ENCODE peak calls at places on chromosome 15, in ten cellular contexts. X is RPMI8226; L is LHCN-M2; N is iPS DF 19.7; G is HS-5; Q is cardiac fibroblast; S is GM12865; Y is A673; C is activated CD8-positive, alpha-beta memory T cell treated with anti-CD3 and anti-CD28 coated beads for 24 hours; I is cerebellar cortex. D is an unnamed sample.

GRCh38 chr15:60774829-60775228 is 295.9 kb upstream of the ICE2 start:
- DNase-seq in X (no peak), L (no peak), N (no peak), G (no peak), Q (no peak), S (no peak), Y (no peak), C (no peak), I (no peak), D (no peak)

GRCh38 chr15:59294961-59295741 is 77.5 kb downstream of the MYO1E start:
- DNase-seq in X (no peak), L (peak), N (no peak), G (peak), Q (peak), S (no peak), Y (peak), C (no peak), I (no peak), D (no peak)

GRCh38 chr15:51793521-51793920 is 35.9 kb upstream of the TMOD3 start:
- DNase-seq in X (peak), L (no peak), N (no peak), G (no peak), Q (peak), S (no peak), Y (peak), C (no peak), I (no peak), D (no peak)

GRCh38 chr15:51077565-51078153 is 17.0 kb downstream of the TNFAIP8L3 start:
- DNase-seq in X (peak), L (no peak), N (peak), G (no peak), Q (peak), S (peak), Y (peak), C (peak), I (no peak), D (peak)

GRCh38 chr15:87420017-87420416 is 836.5 kb downstream of the NTRK3 start:
- DNase-seq in X (no peak), L (no peak), N (no peak), G (no peak), Q (no peak), S (no peak), Y (no peak), C (no peak), I (no peak), D (no peak)

GRCh38 chr15:70072479-70072878 is 25.2 kb downstream of the TLE3 start:
- DNase-seq in X (no peak), L (no peak), N (no peak), G (no peak), Q (no peak), S (peak), Y (no peak), C (no peak), I (no peak), D (no peak)

GRCh38 chr15:33068531-33068990 is 126.0 kb downstream of the FMN1 start:
- DNase-seq in X (peak), L (peak), N (peak), G (no peak), Q (peak), S (no peak), Y (peak), C (no peak), I (no peak), D (no peak)

GRCh38 chr15:65361708-65362459 is 15.9 kb downstream of the IGDCC3 start:
- DNase-seq in X (no peak), L (no peak), N (no peak), G (no peak), Q (no peak), S (no peak), Y (no peak), C (no peak), I (no peak), D (no peak)

GRCh38 chr15:68511073-68511991 is 67.5 kb upstream of the CORO2B start:
- DNase-seq in X (no peak), L (no peak), N (no peak), G (no peak), Q (peak), S (no peak), Y (no peak), C (peak), I (no peak), D (no peak)

GRCh38 chr15:48861813-48862431 is 16.0 kb upstream of the EID1 start:
- DNase-seq in X (peak), L (peak), N (no peak), G (no peak), Q (peak), S (peak), Y (peak), C (no peak), I (peak), D (no peak)

GRCh38 chr15:51737538-51738305 is at the start of gene LYSMD2:
- DNase-seq in X (peak), L (no peak), N (no peak), G (no peak), Q (peak), S (peak), Y (peak), C (no peak), I (peak), D (peak)

GRCh38 chr15:66399276-66399675 is 12.6 kb downstream of the MAP2K1 start:
- DNase-seq in X (no peak), L (no peak), N (no peak), G (no peak), Q (no peak), S (no peak), Y (no peak), C (no peak), I (no peak), D (no peak)

GRCh38 chr15:71800835-71801745 is 9.3 kb upstream of the NR2E3 start:
- DNase-seq in X (peak), L (peak), N (no peak), G (peak), Q (peak), S (peak), Y (peak), C (no peak), I (peak), D (peak)

GRCh38 chr15:38325290-38325990 is 72.8 kb downstream of the SPRED1 start:
- DNase-seq in X (no peak), L (peak), N (no peak), G (no peak), Q (no peak), S (no peak), Y (no peak), C (no peak), I (no peak), D (no peak)

GRCh38 chr15:81469154-81469553 is 95.1 kb upstream of the TMC3 start:
- DNase-seq in X (no peak), L (no peak), N (no peak), G (no peak), Q (no peak), S (no peak), Y (no peak), C (no peak), I (no peak), D (no peak)

GRCh38 chr15:48061588-48061987 is 59.2 kb upstream of the SLC24A5 start:
- DNase-seq in X (no peak), L (no peak), N (no peak), G (no peak), Q (no peak), S (no peak), Y (no peak), C (no peak), I (no peak), D (no peak)

GRCh38 chr15:64315136-64315661 is 40.8 kb downstream of the CSNK1G1 start:
- DNase-seq in X (no peak), L (no peak), N (no peak), G (no peak), Q (no peak), S (no peak), Y (peak), C (no peak), I (peak), D (no peak)

GRCh38 chr15:60573936-60574335 is 95.0 kb upstream of the ICE2 start:
- DNase-seq in X (no peak), L (no peak), N (no peak), G (no peak), Q (no peak), S (peak), Y (peak), C (no peak), I (no peak), D (no peak)

GRCh38 chr15:78620021-78620838 is 566 bp downstream of the CHRNA3 start:
- DNase-seq in X (no peak), L (peak), N (peak), G (no peak), Q (peak), S (no peak), Y (peak), C (peak), I (peak), D (peak)

GRCh38 chr15:68586274-68586961 is 7.6 kb downstream of the CORO2B start:
- DNase-seq in X (no peak), L (peak), N (no peak), G (peak), Q (no peak), S (no peak), Y (peak), C (no peak), I (no peak), D (no peak)

D was measured in head of caudate nucleus.